ENCODE peak calls at places on chromosome 15, in four cellular contexts. K is GM12878, H is HepG2, E is A549. A is an unnamed sample.
A peak's percentile ranks its signal among the peaks of the same experiment; 100 is the strongest.

GRCh38 chr15:82535566-82536408 is 4.5 kb downstream of the RPS17 start:
- DNase-seq in H (peak; percentile 58), E (no peak), K (no peak), A (no peak)

GRCh38 chr15:41965441-41966413 is 6.6 kb downstream of the EHD4 start:
- DNase-seq in K (no peak), E (no peak), H (no peak), A (no peak)

GRCh38 chr15:66834863-66835557 is 133.0 kb downstream of the SMAD6 start:
- DNase-seq in H (no peak), E (no peak), K (no peak), A (no peak)

GRCh38 chr15:66936115-66936863 is 129.1 kb upstream of the SMAD3 start:
- DNase-seq in E (no peak), H (no peak), K (no peak), A (peak; percentile 55)

GRCh38 chr15:99983171-99983891 is 250.1 kb upstream of the LYSMD4 start:
- DNase-seq in E (no peak), H (no peak), K (no peak), A (no peak)

GRCh38 chr15:80999623-81000036 is 1.1 kb upstream of the TLNRD1 start:
- DNase-seq in K (no peak), H (no peak), E (no peak), A (no peak)

GRCh38 chr15:68798695-68799094 is 22.0 kb downstream of the ANP32A start:
- DNase-seq in E (no peak), K (no peak), H (no peak), A (no peak)

GRCh38 chr15:91302588-91303439 is 202.8 kb downstream of the SV2B start:
- DNase-seq in H (peak; percentile 45), E (peak; percentile 71), K (peak; percentile 17), A (peak; percentile 83)

GRCh38 chr15:38795471-38796245 is 231.0 kb upstream of the RASGRP1 start:
- DNase-seq in H (no peak), E (no peak), K (no peak), A (no peak)

GRCh38 chr15:69474291-69474690 is 21.7 kb downstream of the RPLP1 start:
- DNase-seq in H (no peak), K (no peak), E (no peak), A (no peak)

GRCh38 chr15:39204031-39204430 is 376.8 kb upstream of the THBS1 start:
- DNase-seq in H (no peak), K (no peak), E (no peak), A (no peak)

GRCh38 chr15:62565620-62566019 is 400.5 kb upstream of the C2CD4B start:
- DNase-seq in K (no peak), E (no peak), H (no peak), A (no peak)

GRCh38 chr15:28013976-28014375 is 85.1 kb downstream of the OCA2 start:
- DNase-seq in H (no peak), E (no peak), K (no peak), A (no peak)

GRCh38 chr15:92809880-92810361 is 90.2 kb upstream of the CHD2 start:
- DNase-seq in H (no peak), E (peak; percentile 65), K (no peak), A (no peak)

GRCh38 chr15:66919421-66919820 is 146.0 kb upstream of the SMAD3 start:
- DNase-seq in K (no peak), H (no peak), E (no peak), A (no peak)

DNA sequence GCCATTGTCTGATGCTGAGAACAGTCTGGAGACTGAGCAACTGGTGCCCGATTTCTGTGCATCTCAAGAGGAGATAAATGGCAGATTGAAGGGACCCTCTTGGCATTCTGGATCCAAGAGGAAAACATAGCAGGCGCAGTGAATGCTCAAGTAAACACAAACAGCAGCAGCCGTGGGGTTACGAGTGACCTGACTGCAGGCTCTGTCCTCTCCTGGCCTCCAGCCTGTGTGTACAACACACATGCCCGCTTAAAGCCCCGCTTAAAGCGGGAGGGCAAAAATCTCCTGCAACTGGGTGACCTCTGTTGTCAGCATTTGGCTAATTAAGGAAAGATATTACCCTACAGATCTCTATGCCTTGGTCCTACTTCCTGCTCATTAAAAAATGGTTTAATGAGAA is 120.5 kb downstream of the GREM1 start:
- DNase-seq in H (no peak), K (no peak), E (no peak), A (no peak)
- H3K4me3 ChIP-seq in H (no peak overlapping the region), K (no peak overlapping the region), E (no peak overlapping the region), A (no peak overlapping the region)

GRCh38 chr15:77897896-77898406 is 179.6 kb downstream of the TBC1D2B start:
- DNase-seq in E (no peak), H (no peak), K (no peak), A (no peak)
- TF ChIP-seq PBX3 in E (no peak), H (no peak), K (no peak), A (no peak)

GRCh38 chr15:60006808-60007346 is 2.8 kb downstream of the FOXB1 start:
- DNase-seq in H (no peak), E (no peak), K (no peak), A (no peak)
- H3K4me3 ChIP-seq in H (peak overlapping the region; percentile 51), E (peak overlapping the region; percentile 47), K (peak overlapping the region; percentile 82), A (peak overlapping the region; percentile 57)

DNA sequence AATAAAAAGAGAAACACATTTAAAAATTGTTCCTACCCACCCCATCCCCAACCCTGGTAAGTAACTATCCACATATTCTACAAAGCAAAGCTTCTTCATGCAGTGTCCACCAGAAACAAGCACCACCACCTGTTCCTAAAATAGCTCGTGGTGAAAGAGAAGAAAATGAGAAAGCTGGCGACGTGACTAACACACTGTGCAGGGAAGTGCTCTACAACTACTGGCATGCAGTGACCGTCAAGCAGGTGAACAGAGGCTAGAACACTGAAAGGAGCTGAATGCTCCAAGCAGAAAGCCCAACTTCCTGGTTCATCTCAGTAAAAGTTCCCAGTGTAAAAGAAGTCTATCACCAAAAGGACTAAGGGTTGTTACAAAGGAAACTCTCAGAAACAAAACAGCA is 80.7 kb downstream of the NR2E3 start:
- DNase-seq in E (no peak), K (no peak), H (no peak), A (no peak)
- TF ChIP-seq PBX3 in E (no peak), K (no peak), H (no peak), A (no peak)

GRCh38 chr15:77083381-77084160 is 12.7 kb upstream of the TSPAN3 start:
- DNase-seq in K (peak; percentile 54), H (peak; percentile 75), E (peak; percentile 82), A (peak; percentile 79)
- H3K4me3 ChIP-seq in K (no peak overlapping the region), H (no peak overlapping the region), E (peak overlapping the region; percentile 29), A (no peak overlapping the region)

DNA sequence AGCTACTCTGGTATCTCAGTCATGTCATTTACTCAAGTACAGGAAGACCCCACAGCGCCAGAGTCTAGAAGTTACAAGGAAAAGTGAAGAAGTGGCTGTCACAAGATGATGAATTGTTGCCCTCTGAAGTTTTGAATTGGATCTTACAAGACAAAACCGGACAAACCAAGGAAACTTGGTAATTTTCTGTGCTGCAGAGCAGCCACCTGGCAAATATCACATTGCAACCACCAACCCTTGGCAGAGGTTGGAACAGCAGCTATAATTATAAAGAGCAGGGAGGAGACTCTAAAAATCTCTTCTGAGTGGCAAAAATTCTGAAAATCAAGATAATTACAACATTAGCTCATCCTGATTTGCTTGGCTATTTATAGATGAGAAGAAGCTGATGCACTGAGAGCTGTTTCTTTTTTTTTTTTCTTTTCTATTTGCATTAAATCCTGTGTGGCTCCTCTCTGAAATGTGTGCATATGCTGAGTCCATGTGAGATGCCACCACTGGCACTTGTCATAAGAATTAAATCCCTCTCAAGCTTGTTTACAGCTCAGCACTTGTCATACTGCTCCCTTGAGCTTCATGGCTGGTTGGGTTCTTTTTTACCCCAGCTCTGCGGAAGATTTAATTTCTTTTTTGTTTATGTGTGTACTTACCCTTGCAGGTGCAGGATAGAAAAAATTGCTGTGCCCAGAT is 68.0 kb upstream of the MNS1 start:
- DNase-seq in H (no peak), E (no peak), K (no peak), A (no peak)
- TF ChIP-seq PBX3 in H (no peak), E (no peak), K (no peak), A (no peak)

GRCh38 chr15:101727186-101727585 is 2.9 kb upstream of the TARS3 start:
- DNase-seq in E (no peak), K (no peak), H (no peak), A (no peak)

GRCh38 chr15:101723161-101723873 is 956 bp downstream of the TARS3 start:
- DNase-seq in E (no peak), K (peak; percentile 82), H (no peak), A (peak; percentile 22)

GRCh38 chr15:101723874-101724674 is at the start of gene TARS3:
- DNase-seq in E (peak; percentile 94), H (peak; percentile 82), K (peak; percentile 37), A (peak; percentile 98)

GRCh38 chr15:101725073-101725472 is 800 bp upstream of the TARS3 start:
- DNase-seq in H (no peak), K (no peak), E (no peak), A (no peak)

GRCh38 chr15:101724675-101725005 is 367 bp upstream of the TARS3 start:
- DNase-seq in K (no peak), H (no peak), E (no peak), A (no peak)
- H3K4me3 ChIP-seq in K (peak overlapping the region; percentile 23), H (peak overlapping the region; percentile 35), E (peak overlapping the region; percentile 32), A (no peak overlapping the region)

GRCh38 chr15:53918180-53919079 is 59.8 kb upstream of the UNC13C start:
- DNase-seq in E (peak; percentile 25), H (peak; percentile 27), K (no peak), A (no peak)
- TF ChIP-seq PBX3 in E (no peak), H (no peak), K (no peak), A (no peak)

GRCh38 chr15:75455982-75456531 is 4.6 kb upstream of the SIN3A start:
- DNase-seq in K (peak; percentile 20), E (peak; percentile 55), H (peak; percentile 40), A (no peak)

GRCh38 chr15:75455424-75455981 is 4.0 kb upstream of the SIN3A start:
- DNase-seq in K (peak; percentile 24), E (peak; percentile 80), H (peak; percentile 69), A (peak; percentile 90)

GRCh38 chr15:75453703-75454470 is 2.4 kb upstream of the SIN3A start:
- DNase-seq in E (peak; percentile 100), H (peak; percentile 100), K (peak; percentile 98), A (peak; percentile 91)

GRCh38 chr15:75454471-75455418 is 3.3 kb upstream of the SIN3A start:
- DNase-seq in E (no peak), H (no peak), K (no peak), A (peak; percentile 66)

DNA sequence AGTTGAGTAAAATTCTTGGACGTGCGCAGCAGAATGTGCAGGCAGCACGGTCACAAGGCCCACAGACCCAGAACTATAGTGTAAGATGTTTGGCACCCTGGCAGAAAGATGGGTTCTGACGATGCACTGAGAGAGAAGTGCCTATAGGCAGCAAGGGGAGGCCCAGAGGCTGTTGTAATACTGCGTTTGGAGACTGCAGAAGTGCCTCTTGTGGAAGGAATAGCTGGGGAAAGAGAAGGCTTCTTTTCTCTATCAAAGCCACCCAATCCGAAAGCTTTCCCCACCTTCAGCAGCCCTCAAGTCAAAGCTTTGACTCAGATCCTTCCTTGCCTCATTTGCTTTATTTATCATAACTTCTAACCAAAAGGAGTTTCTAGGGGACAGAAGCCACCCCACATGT is 5.2 kb upstream of the SIN3A start:
- DNase-seq in H (no peak), E (no peak), K (no peak), A (no peak)
- H3K4me3 ChIP-seq in H (peak overlapping the region; percentile 91), E (peak overlapping the region; percentile 74), K (no peak overlapping the region), A (peak overlapping the region; percentile 1)